ENCODE peak calls at places on chromosomes 3 and 15, in five cellular contexts. S, E, X, D and O are unnamed samples.

GRCh38 chr3:14801031-14801430 is 17.7 kb upstream of the FGD5 start:
- DNase-seq in S (no peak), X (no peak), E (no peak), D (no peak), O (no peak)

GRCh38 chr15:31300208-31300661 is 26.4 kb upstream of the KLF13 start:
- DNase-seq in X (no peak), S (no peak), E (peak), D (no peak), O (no peak)

GRCh38 chr15:41585140-41586047 is 26.4 kb downstream of the TYRO3 start:
- DNase-seq in S (peak), D (peak), X (peak), E (no peak), O (peak)

GRCh38 chr3:4685673-4686345 is 192.7 kb downstream of the ITPR1 start:
- DNase-seq in D (no peak), S (no peak), E (no peak), X (no peak), O (no peak)

GRCh38 chr15:63043391-63044076 is 987 bp downstream of the TPM1 start:
- DNase-seq in E (no peak), X (no peak), D (peak), S (no peak), O (no peak)

GRCh38 chr15:69298697-69299441 is at the start of gene PAQR5:
- DNase-seq in S (peak), E (no peak), X (peak), D (peak), O (peak)

GRCh38 chr15:92069308-92070244 is 216.1 kb downstream of the SLCO3A1 start:
- DNase-seq in D (peak), X (peak), S (peak), E (no peak), O (peak)

GRCh38 chr3:89851974-89852621 is 744.7 kb downstream of the EPHA3 start:
- DNase-seq in E (peak), X (no peak), D (no peak), S (no peak), O (peak)

GRCh38 chr3:113110263-113110662 is 101.1 kb upstream of the BOC start:
- DNase-seq in D (no peak), S (no peak), E (no peak), X (no peak), O (no peak)

GRCh38 chr3:24264748-24265158 is 229.9 kb downstream of the THRB start:
- DNase-seq in D (no peak), E (no peak), X (peak), S (peak), O (peak)

GRCh38 chr3:100278910-100279309 is 18.1 kb downstream of the TBC1D23 start:
- DNase-seq in E (no peak), S (no peak), D (no peak), X (no peak), O (no peak)

GRCh38 chr15:79989682-79990081 is 18.7 kb upstream of the BCL2A1 start:
- DNase-seq in E (no peak), D (no peak), S (no peak), X (no peak), O (no peak)

GRCh38 chr15:67405208-67406191 is 115.4 kb upstream of the C15orf61 start:
- DNase-seq in E (no peak), X (peak), S (peak), D (no peak), O (no peak)

GRCh38 chr15:36965561-36966342 is 134.6 kb downstream of the MEIS2 start:
- DNase-seq in S (no peak), X (no peak), E (no peak), D (no peak), O (no peak)

GRCh38 chr15:69380100-69380725 is 33.9 kb upstream of the KIF23 start:
- DNase-seq in X (no peak), S (no peak), E (no peak), D (no peak), O (no peak)

GRCh38 chr3:150680562-150680961 is 23.2 kb downstream of the ERICH6 start:
- DNase-seq in D (no peak), X (no peak), E (no peak), S (no peak), O (no peak)

GRCh38 chr3:148612278-148612677 is 85.4 kb upstream of the AGTR1 start:
- DNase-seq in E (no peak), D (no peak), S (no peak), X (no peak), O (no peak)

GRCh38 chr15:100525894-100526512 is 2.7 kb downstream of the CERS3 start:
- DNase-seq in E (peak), S (no peak), D (no peak), X (no peak), O (no peak)